ENCODE peak calls at places on chromosomes 1 and 21, in eight cellular contexts. L, J, D, G, H, N, Q and Z are unnamed samples.

GRCh38 chr1:245241506-245242130 is 86.8 kb downstream of the KIF26B start:
- DNase-seq in L (no peak), J (no peak), Q (no peak), G (no peak), N (no peak), H (no peak), D (no peak), Z (no peak)

GRCh38 chr1:9703681-9704080 is 52.1 kb downstream of the PIK3CD start:
- DNase-seq in D (no peak), J (no peak), N (no peak), H (no peak), Q (no peak), G (no peak), L (no peak), Z (no peak)

GRCh38 chr1:85550784-85551516 is 29.6 kb upstream of the CCN1 start:
- DNase-seq in Q (no peak), D (no peak), N (peak), J (no peak), H (no peak), G (no peak), L (no peak), Z (no peak)

GRCh38 chr1:67489643-67490042 is 59.4 kb upstream of the SERBP1 start:
- DNase-seq in L (no peak), G (no peak), Q (no peak), D (no peak), N (peak), J (no peak), H (peak), Z (no peak)

GRCh38 chr1:159669338-159669737 is 45.1 kb downstream of the CRP start:
- DNase-seq in J (no peak), D (no peak), G (no peak), Q (no peak), H (no peak), L (no peak), N (no peak), Z (no peak)

GRCh38 chr1:99501871-99502270 is 144.0 kb upstream of the PALMD start:
- DNase-seq in L (no peak), D (no peak), G (no peak), J (no peak), H (no peak), Q (no peak), N (no peak), Z (no peak)

GRCh38 chr1:156103521-156103947 is 11.0 kb upstream of the LMNA start:
- DNase-seq in D (no peak), Q (peak), G (no peak), H (no peak), J (no peak), N (peak), L (peak), Z (no peak)

GRCh38 chr21:39715804-39716397 is 29.1 kb upstream of the IGSF5 start:
- DNase-seq in D (peak), G (peak), N (peak), H (peak), L (peak), Q (peak), J (peak), Z (peak)

GRCh38 chr1:31793586-31794285 is 22.1 kb downstream of the SPOCD1 start:
- DNase-seq in Q (peak), G (no peak), D (no peak), L (no peak), J (no peak), N (no peak), H (no peak), Z (no peak)

GRCh38 chr1:233610628-233611027 is 3.3 kb upstream of the KCNK1 start:
- DNase-seq in N (no peak), G (no peak), Q (no peak), H (no peak), D (no peak), L (no peak), J (no peak), Z (no peak)

GRCh38 chr1:21869620-21870121 is 57.6 kb downstream of the LDLRAD2 start:
- DNase-seq in D (peak), N (peak), J (peak), G (peak), H (no peak), L (peak), Q (peak), Z (peak)

GRCh38 chr1:181036107-181036843 is 2.5 kb downstream of the MR1 start:
- DNase-seq in Q (no peak), D (no peak), J (no peak), N (no peak), L (no peak), H (no peak), G (no peak), Z (no peak)

GRCh38 chr1:181028241-181029014 is 5.4 kb upstream of the MR1 start:
- DNase-seq in J (no peak), Q (no peak), N (peak), H (no peak), L (no peak), D (no peak), G (no peak), Z (no peak)

GRCh38 chr1:181038399-181038873 is 4.7 kb downstream of the MR1 start:
- DNase-seq in H (peak), L (peak), G (no peak), D (peak), J (peak), N (peak), Q (peak), Z (peak)

GRCh38 chr1:181033128-181033798 is 520 bp upstream of the MR1 start:
- DNase-seq in H (peak), J (peak), N (peak), G (peak), Q (peak), L (no peak), D (peak), Z (peak)

GRCh38 chr1:181033799-181034391 is at the start of gene MR1:
- DNase-seq in J (peak), L (peak), D (peak), Q (peak), H (peak), N (peak), G (no peak), Z (no peak)
- TF ChIP-seq POLR2A in J (no peak), L (peak), D (no peak), Q (peak), H (peak), N (no peak), G (no peak), Z (peak)

GRCh38 chr1:16393255-16394177 is 26.5 kb downstream of the SZRD1 start:
- DNase-seq in Q (no peak), G (peak), N (no peak), H (no peak), L (no peak), J (no peak), D (no peak), Z (no peak)
- TF ChIP-seq POLR2A in Q (no peak), G (no peak), N (no peak), H (no peak), L (no peak), J (no peak), D (no peak), Z (no peak)

DNA sequence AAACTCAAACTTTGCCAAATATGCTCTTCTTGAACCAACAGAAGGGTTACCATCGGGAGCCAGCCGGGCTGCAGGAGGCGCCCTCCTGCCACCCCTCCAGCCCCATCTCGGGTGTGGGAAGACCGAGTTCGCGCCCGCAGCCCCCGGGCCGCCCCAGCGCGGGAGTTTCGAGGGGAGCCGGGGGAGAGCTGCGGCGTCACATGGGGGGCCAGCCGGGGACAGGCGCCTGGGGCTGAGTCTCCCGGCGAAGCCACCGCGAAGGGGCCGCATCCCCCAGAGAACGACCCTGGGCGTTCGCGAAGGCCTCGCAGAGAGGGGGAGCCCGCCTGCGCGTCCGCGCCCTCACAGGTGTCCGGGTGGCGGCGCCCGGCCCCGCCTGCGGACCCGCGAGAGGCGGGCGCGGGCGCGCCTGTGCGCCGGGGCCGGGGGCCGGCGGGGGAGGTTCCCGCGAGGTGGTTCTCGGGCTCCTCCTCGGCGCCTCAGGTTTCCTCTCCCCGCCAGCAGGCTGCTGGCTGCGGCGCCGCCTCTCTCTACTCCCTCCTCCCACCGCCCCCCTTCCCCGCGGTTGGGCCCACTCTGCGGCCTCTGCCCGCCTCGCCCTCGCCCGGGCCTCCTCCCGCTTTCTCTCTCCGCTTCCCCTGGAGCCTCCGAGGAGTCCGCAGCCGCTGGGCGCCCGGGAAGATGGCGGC is at the start of gene RAVER2:
- DNase-seq in D (peak), N (peak), J (peak), G (peak), Q (peak), H (peak), L (peak), Z (peak)
- TF ChIP-seq POLR2A in D (no peak), N (no peak), J (peak), G (no peak), Q (no peak), H (peak), L (no peak), Z (peak)

DNA sequence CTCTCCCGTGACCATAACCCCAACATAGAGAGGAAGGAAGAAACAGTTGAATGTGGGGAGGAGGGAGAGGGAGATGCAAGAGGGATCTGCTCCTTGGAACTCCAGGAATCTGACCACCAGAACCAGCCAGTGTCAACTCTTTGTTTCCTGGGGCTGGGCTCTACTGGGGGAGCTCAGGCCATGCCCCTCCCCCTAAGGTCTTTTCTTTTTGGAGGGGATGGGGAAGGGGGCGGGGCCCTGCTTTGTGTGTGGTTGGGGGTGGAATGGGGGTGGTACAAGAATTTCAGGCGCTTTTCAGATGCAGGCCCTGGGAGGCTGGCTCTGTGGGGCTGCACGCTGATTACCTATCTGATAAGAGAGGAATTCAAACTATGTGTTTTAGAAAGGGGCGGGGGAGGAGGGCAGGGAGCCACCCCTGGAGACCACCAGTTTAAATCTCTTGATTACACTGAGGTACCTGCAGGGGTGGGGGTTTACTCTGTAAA is 8.3 kb downstream of the LIN28A start:
- DNase-seq in J (no peak), G (no peak), L (no peak), N (no peak), H (no peak), Q (no peak), D (no peak), Z (no peak)
- TF ChIP-seq POLR2A in J (no peak), G (no peak), L (no peak), N (no peak), H (no peak), Q (no peak), D (no peak), Z (no peak)

DNA sequence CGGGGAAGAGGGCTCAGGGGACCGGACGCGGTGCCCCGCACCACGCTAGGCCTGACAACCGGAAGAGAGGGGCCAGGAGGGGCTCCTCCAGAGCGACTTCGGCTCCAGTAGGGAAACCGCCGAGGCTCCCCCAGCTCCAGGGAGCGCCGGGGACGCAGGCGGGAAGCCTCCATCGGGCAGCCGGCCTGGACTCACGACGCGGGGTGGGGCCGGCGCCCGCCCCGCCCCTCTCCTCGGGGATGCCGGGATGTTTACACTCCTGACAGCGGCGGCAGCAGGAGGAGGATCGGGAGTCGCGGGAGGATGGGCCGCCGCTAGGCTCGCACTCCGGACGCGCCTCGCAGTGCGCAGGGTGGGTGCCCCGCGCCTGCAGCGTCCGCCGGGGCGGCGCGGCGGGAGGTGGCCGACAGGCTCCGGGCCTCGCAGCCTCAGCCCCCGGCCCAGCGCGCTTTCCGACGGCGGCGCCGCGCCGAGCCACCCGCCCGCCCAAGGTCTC is at the start of gene NEK7:
- DNase-seq in G (peak), D (peak), H (peak), Q (peak), J (peak), N (peak), L (peak), Z (peak)
- TF ChIP-seq POLR2A in G (peak), D (peak), H (peak), Q (peak), J (peak), N (peak), L (peak), Z (peak)